ENCODE peak calls at places on chromosomes 12 and 14, in eight cellular contexts. M is CD8-positive, alpha-beta T cell; O is PC-3; W is cardiac muscle cell; Z is H9; K is breast epithelium; X is A673; J is mucosa of descending colon. I is an unnamed sample.
A peak's percentile ranks its signal among the peaks of the same experiment; 100 is the strongest.

GRCh38 chr12:124191024-124191359 is 103.9 kb upstream of the RFLNA start:
- DNase-seq in M (no peak), O (peak; percentile 21), W (peak; percentile 23), Z (no peak), K (no peak), X (peak; percentile 44), J (no peak), I (no peak)

GRCh38 chr12:113524495-113524894 is 52.8 kb upstream of the LHX5 start:
- DNase-seq in M (no peak), O (no peak), W (no peak), Z (peak; percentile 57), K (no peak), X (no peak), J (no peak), I (no peak)

GRCh38 chr12:133203344-133204263 is 22.3 kb downstream of the ZNF268 start:
- DNase-seq in M (no peak), O (no peak), W (no peak), Z (no peak), K (no peak), X (no peak), J (no peak), I (no peak)

GRCh38 chr14:92950773-92951172 is 27.8 kb downstream of the CHGA start:
- DNase-seq in M (no peak), O (no peak), W (no peak), Z (no peak), K (no peak), X (peak; percentile 42), J (no peak), I (no peak)

GRCh38 chr14:85813040-85813439 is 283.1 kb downstream of the FLRT2 start:
- DNase-seq in M (no peak), O (no peak), W (no peak), Z (no peak), K (no peak), X (no peak), J (no peak), I (no peak)

GRCh38 chr14:87566986-87567385 is 426.0 kb downstream of the GALC start:
- DNase-seq in M (no peak), O (no peak), W (no peak), Z (no peak), K (no peak), X (peak; percentile 73), J (no peak), I (no peak)

GRCh38 chr14:68011629-68012028 is 192.1 kb downstream of the RAD51B start:
- DNase-seq in M (no peak), O (no peak), W (peak; percentile 69), Z (no peak), K (no peak), X (no peak), J (no peak), I (no peak)

GRCh38 chr14:25698111-25698510 is 648.2 kb upstream of the STXBP6 start:
- DNase-seq in M (no peak), O (no peak), W (no peak), Z (no peak), K (no peak), X (no peak), J (no peak), I (no peak)

GRCh38 chr12:91871751-91872150 is 273.9 kb downstream of the BTG1 start:
- DNase-seq in M (no peak), O (no peak), W (no peak), Z (no peak), K (no peak), X (no peak), J (no peak), I (no peak)

GRCh38 chr12:45234134-45234865 is 18.4 kb downstream of the ANO6 start:
- DNase-seq in M (no peak), O (peak; percentile 96), W (peak; percentile 97), Z (peak; percentile 79), K (peak; percentile 36), X (peak; percentile 85), J (no peak), I (no peak)

GRCh38 chr14:20818861-20819260 is 16.2 kb upstream of the RNASE1 start:
- DNase-seq in M (no peak), O (peak; percentile 53), W (no peak), Z (no peak), K (no peak), X (no peak), J (peak; percentile 48), I (no peak)

GRCh38 chr14:103894034-103894722 is 34.1 kb upstream of the TDRD9 start:
- DNase-seq in M (no peak), O (no peak), W (no peak), Z (no peak), K (no peak), X (no peak), J (peak; percentile 74), I (no peak)

GRCh38 chr12:28540324-28540714 is 350.1 kb downstream of the CCDC91 start:
- DNase-seq in M (no peak), O (no peak), W (peak; percentile 24), Z (no peak), K (no peak), X (peak; percentile 27), J (no peak), I (no peak)

GRCh38 chr14:73269729-73270651 is 32.7 kb downstream of the PAPLN start:
- DNase-seq in M (no peak), O (no peak), W (peak; percentile 48), Z (peak; percentile 59), K (no peak), X (no peak), J (peak; percentile 51), I (peak; percentile 46)

GRCh38 chr12:80589091-80589490 is 118.3 kb upstream of the MYF6 start:
- DNase-seq in M (no peak), O (peak; percentile 14), W (no peak), Z (no peak), K (no peak), X (no peak), J (no peak), I (no peak)

GRCh38 chr14:99163446-99163845 is 108.6 kb downstream of the BCL11B start:
- DNase-seq in M (no peak), O (no peak), W (no peak), Z (no peak), K (no peak), X (no peak), J (no peak), I (no peak)

GRCh38 chr14:103128631-103129300 is 5.5 kb downstream of the TNFAIP2 start:
- DNase-seq in M (no peak), O (peak; percentile 81), W (no peak), Z (no peak), K (no peak), X (no peak), J (no peak), I (no peak)

GRCh38 chr12:26251600-26251999 is 56.2 kb downstream of the SSPN start:
- DNase-seq in M (no peak), O (no peak), W (peak; percentile 98), Z (no peak), K (no peak), X (no peak), J (no peak), I (no peak)

GRCh38 chr14:20608383-20609095 is 17.4 kb upstream of the RNASE12 start:
- DNase-seq in M (no peak), O (no peak), W (no peak), Z (no peak), K (no peak), X (no peak), J (no peak), I (no peak)

GRCh38 chr14:104536942-104537612 is 42.5 kb upstream of the C14orf180 start:
- DNase-seq in M (no peak), O (peak; percentile 43), W (peak; percentile 57), Z (no peak), K (peak; percentile 22), X (peak; percentile 32), J (no peak), I (peak; percentile 37)

GRCh38 chr12:50615534-50616296 is 110.9 kb downstream of the DIP2B start:
- DNase-seq in M (no peak), O (peak; percentile 46), W (no peak), Z (no peak), K (peak; percentile 41), X (no peak), J (no peak), I (no peak)

GRCh38 chr14:64704743-64705405 is 650 bp downstream of the PLEKHG3 start:
- DNase-seq in M (no peak), O (no peak), W (peak; percentile 32), Z (no peak), K (no peak), X (peak; percentile 40), J (peak; percentile 72), I (no peak)

GRCh38 chr12:41802803-41803202 is 341.9 kb downstream of the GXYLT1 start:
- DNase-seq in M (no peak), O (no peak), W (no peak), Z (no peak), K (no peak), X (peak; percentile 23), J (no peak), I (no peak)

GRCh38 chr14:77470192-77470870 is 12.4 kb downstream of the AHSA1 start:
- DNase-seq in M (no peak), O (no peak), W (no peak), Z (no peak), K (no peak), X (peak; percentile 48), J (peak; percentile 72), I (no peak)
- TF ChIP-seq CTCF in M (no peak), O (no peak), W (no peak), Z (no peak), K (no peak), X (no peak), J (no peak), I (no peak)

GRCh38 chr12:96256672-96257361 is 62.6 kb downstream of the ELK3 start:
- DNase-seq in M (no peak), O (no peak), W (no peak), Z (no peak), K (no peak), X (no peak), J (no peak), I (no peak)
- H3K4me1 ChIP-seq in M (peaks cover 9% of the 10 kb centered on the region), O (no peaks in the 10 kb centered on the region), W (peaks cover 3% of the 10 kb centered on the region), Z (no peaks in the 10 kb centered on the region), K (no peaks in the 10 kb centered on the region), X (peaks cover 32% of the 10 kb centered on the region), J (peaks cover 2% of the 10 kb centered on the region), I (peaks cover 4% of the 10 kb centered on the region)

DNA sequence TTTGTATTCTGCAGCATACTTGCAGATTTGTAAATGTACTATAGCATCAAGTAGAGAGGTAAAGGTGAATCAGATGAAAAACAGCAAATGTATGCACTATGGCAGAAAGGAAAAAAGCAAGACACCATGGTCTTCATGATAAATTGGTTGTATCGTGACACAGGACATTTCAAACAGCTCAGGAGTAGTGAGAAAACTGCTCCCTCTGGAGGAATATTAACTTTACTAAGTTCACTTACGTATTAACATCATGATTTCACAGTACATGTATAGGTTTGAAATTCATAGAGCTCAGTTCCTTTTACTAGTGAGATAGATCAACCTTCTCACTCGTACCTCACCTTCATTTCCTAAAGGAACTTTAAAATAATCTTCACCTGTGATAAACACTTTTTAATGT is 6.5 kb downstream of the MBIP start:
- DNase-seq in M (no peak), O (peak; percentile 30), W (peak; percentile 10), Z (no peak), K (no peak), X (peak; percentile 12), J (no peak), I (no peak)
- TF ChIP-seq CTCF in M (no peak), O (peak; percentile 51), W (no peak), Z (no peak), K (no peak), X (no peak), J (no peak), I (no peak)

DNA sequence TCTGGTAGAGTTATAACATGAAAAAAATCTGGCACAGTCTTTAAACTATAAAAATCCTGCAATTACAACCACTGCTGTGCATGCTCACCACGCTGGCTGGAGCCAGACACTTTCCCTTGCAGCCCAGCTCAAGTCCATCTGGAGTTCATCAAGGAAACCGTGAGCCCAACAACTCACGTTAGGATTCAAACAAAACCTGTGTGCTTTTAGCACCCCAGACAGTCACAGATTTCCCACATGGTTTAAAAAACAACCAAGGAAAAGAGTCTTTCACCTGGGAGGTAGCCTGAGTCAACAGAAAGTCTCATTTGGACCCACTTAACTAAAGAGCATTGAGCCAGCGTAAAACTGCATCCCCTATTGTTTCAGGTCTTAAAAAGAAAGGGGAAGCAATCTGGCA is 4.7 kb downstream of the LRIG3 start:
- DNase-seq in M (no peak), O (peak; percentile 11), W (peak; percentile 64), Z (no peak), K (no peak), X (peak; percentile 50), J (peak; percentile 64), I (no peak)
- H3K4me1 ChIP-seq in M (no peaks in the 10 kb centered on the region), O (peaks cover 43% of the 10 kb centered on the region), W (peaks cover 39% of the 10 kb centered on the region), Z (peaks cover 2% of the 10 kb centered on the region), K (no peaks in the 10 kb centered on the region), X (peaks cover 45% of the 10 kb centered on the region), J (peaks cover 11% of the 10 kb centered on the region), I (peaks cover 8% of the 10 kb centered on the region)

I was measured in lung.